ENCODE peak calls at places on chromosomes 5 and 9, in four cellular contexts. L, R, G and Q are unnamed samples.
A peak's percentile ranks its signal among the peaks of the same experiment; 100 is the strongest.

GRCh38 chr5:150077060-150077459 is 9.3 kb downstream of the CSF1R start:
- DNase-seq in R (no peak), L (no peak), G (no peak), Q (no peak)

GRCh38 chr5:14806452-14806851 is 65.1 kb downstream of the ANKH start:
- DNase-seq in L (no peak), G (no peak), R (peak; percentile 60), Q (no peak)

GRCh38 chr5:177426566-177427210 is at the start of gene GRK6:
- DNase-seq in G (peak; percentile 55), R (no peak), L (peak; percentile 70), Q (peak; percentile 51)

GRCh38 chr9:95282332-95282731 is 35.2 kb downstream of the FANCC start:
- DNase-seq in L (no peak), G (no peak), R (no peak), Q (no peak)

GRCh38 chr5:14900661-14901461 is 29.3 kb upstream of the ANKH start:
- DNase-seq in L (no peak), R (peak; percentile 43), G (no peak), Q (no peak)

GRCh38 chr9:98742325-98743280 is 33.9 kb upstream of the GABBR2 start:
- DNase-seq in R (peak; percentile 56), L (no peak), G (no peak), Q (no peak)

GRCh38 chr5:158874814-158875213 is 224.9 kb downstream of the EBF1 start:
- DNase-seq in L (no peak), G (no peak), R (no peak), Q (peak; percentile 30)

GRCh38 chr5:78137290-78137689 is 157.2 kb downstream of the AP3B1 start:
- DNase-seq in G (no peak), L (no peak), R (no peak), Q (no peak)

GRCh38 chr9:109274768-109275596 is 45.9 kb downstream of the EPB41L4B start:
- DNase-seq in R (no peak), L (no peak), G (no peak), Q (no peak)

GRCh38 chr9:78439866-78440830 is 143.2 kb downstream of the PSAT1 start:
- DNase-seq in L (no peak), R (no peak), G (no peak), Q (no peak)

GRCh38 chr5:143405063-143405746 is 1.7 kb upstream of the NR3C1 start:
- DNase-seq in G (peak; percentile 90), R (peak; percentile 68), L (peak; percentile 89), Q (peak; percentile 99)

GRCh38 chr5:164013077-164013670 is 507.8 kb downstream of the MAT2B start:
- DNase-seq in L (no peak), G (peak; percentile 68), R (peak; percentile 28), Q (peak; percentile 72)

GRCh38 chr5:125659316-125660071 is 763.7 kb upstream of the GRAMD2B start:
- DNase-seq in L (no peak), G (no peak), R (no peak), Q (peak; percentile 19)

GRCh38 chr9:95327239-95327865 is 9.8 kb upstream of the FANCC start:
- DNase-seq in G (no peak), R (no peak), L (no peak), Q (no peak)

GRCh38 chr9:103361906-103362305 is 366.8 kb downstream of the CYLC2 start:
- DNase-seq in L (no peak), G (no peak), R (no peak), Q (no peak)

GRCh38 chr5:113070901-113071300 is 94.3 kb downstream of the DCP2 start:
- DNase-seq in G (no peak), R (no peak), L (no peak), Q (no peak)

GRCh38 chr9:108057421-108058136 is 568.0 kb upstream of the KLF4 start:
- DNase-seq in G (no peak), R (peak; percentile 83), L (no peak), Q (no peak)

GRCh38 chr9:128245293-128246151 is 30.3 kb downstream of the GOLGA2 start:
- DNase-seq in L (no peak), G (no peak), R (peak; percentile 72), Q (peak; percentile 17)

GRCh38 chr5:52849544-52849943 is 61.8 kb downstream of the ITGA1 start:
- DNase-seq in G (no peak), R (no peak), L (no peak), Q (no peak)

GRCh38 chr5:73994963-73995362 is 369.0 kb downstream of the ARHGEF28 start:
- DNase-seq in L (no peak), G (no peak), R (no peak), Q (no peak)

GRCh38 chr9:131358438-131359029 is 35.4 kb upstream of the PRRC2B start:
- DNase-seq in R (no peak), L (no peak), G (no peak), Q (no peak)

GRCh38 chr9:121296213-121297127 is 28.5 kb downstream of the GSN start:
- DNase-seq in L (no peak), R (no peak), G (no peak), Q (no peak)

GRCh38 chr9:98374385-98375051 is 119.1 kb upstream of the TBC1D2 start:
- DNase-seq in G (no peak), R (peak; percentile 82), L (no peak), Q (no peak)

GRCh38 chr9:120619751-120620655 is 40.0 kb upstream of the CDK5RAP2 start:
- DNase-seq in G (peak; percentile 46), R (peak; percentile 48), L (peak; percentile 40), Q (peak; percentile 58)

GRCh38 chr5:38162625-38163024 is 95.7 kb upstream of the EGFLAM start:
- DNase-seq in L (no peak), G (no peak), R (peak; percentile 15), Q (no peak)

GRCh38 chr9:123329329-123329955 is 26.6 kb upstream of the CRB2 start:
- DNase-seq in L (no peak), G (no peak), R (no peak), Q (no peak)